ENCODE peak calls at places on chromosomes 3 and 15, in six cellular contexts. J is fibroblast of pulmonary artery; O is CD8-positive, alpha-beta T cell; A is iPS-NIHi11; I is NCI-H1694; S is epithelial cell of prostate. E is an unnamed sample.

GRCh38 chr15:40594429-40594836 is 384 bp downstream of the KNL1 start:
- DNase-seq in J (peak; percentile 43), O (no peak), A (peak; percentile 89), I (no peak), S (no peak), E (no peak)

GRCh38 chr3:141389703-141390102 is 21.4 kb downstream of the ZBTB38 start:
- DNase-seq in J (peak; percentile 63), O (no peak), A (no peak), I (no peak), S (no peak), E (no peak)

GRCh38 chr3:64019271-64019670 is 4.0 kb downstream of the PSMD6 start:
- DNase-seq in J (no peak), O (no peak), A (no peak), I (no peak), S (no peak), E (no peak)

GRCh38 chr3:184583345-184584000 is 21.9 kb downstream of the EPHB3 start:
- DNase-seq in J (no peak), O (no peak), A (no peak), I (no peak), S (no peak), E (no peak)

GRCh38 chr15:99344639-99345038 is 93.4 kb downstream of the LRRC28 start:
- DNase-seq in J (no peak), O (no peak), A (no peak), I (no peak), S (no peak), E (no peak)

GRCh38 chr15:77112819-77113569 is 42.1 kb upstream of the TSPAN3 start:
- DNase-seq in J (no peak), O (no peak), A (peak; percentile 29), I (no peak), S (no peak), E (no peak)

GRCh38 chr3:107690522-107691138 is 167.9 kb downstream of the BBX start:
- DNase-seq in J (peak; percentile 79), O (no peak), A (peak; percentile 28), I (peak; percentile 79), S (peak; percentile 3), E (no peak)

GRCh38 chr15:41997845-41998244 is 23.0 kb downstream of the PLA2G4E start:
- DNase-seq in J (no peak), O (no peak), A (no peak), I (no peak), S (no peak), E (no peak)

GRCh38 chr3:160330111-160330510 is 68.9 kb downstream of the IFT80 start:
- DNase-seq in J (no peak), O (no peak), A (no peak), I (no peak), S (no peak), E (no peak)

GRCh38 chr15:71549697-71550096 is 260.7 kb upstream of the NR2E3 start:
- DNase-seq in J (no peak), O (no peak), A (no peak), I (no peak), S (no peak), E (no peak)

GRCh38 chr3:175941352-175941751 is 1082.2 kb downstream of the NAALADL2 start:
- DNase-seq in J (peak; percentile 8), O (no peak), A (peak; percentile 20), I (no peak), S (peak; percentile 37), E (no peak)

GRCh38 chr3:30632065-30632464 is 25.7 kb downstream of the TGFBR2 start:
- DNase-seq in J (no peak), O (no peak), A (no peak), I (no peak), S (no peak), E (no peak)

GRCh38 chr15:80861776-80862175 is 82.6 kb downstream of the CEMIP start:
- DNase-seq in J (no peak), O (no peak), A (no peak), I (peak; percentile 35), S (no peak), E (no peak)

GRCh38 chr15:70512772-70513362 is 250.5 kb downstream of the UACA start:
- DNase-seq in J (peak; percentile 66), O (no peak), A (peak; percentile 87), I (no peak), S (no peak), E (peak; percentile 17)

GRCh38 chr3:131142580-131142979 is 115.9 kb downstream of the NEK11 start:
- DNase-seq in J (peak; percentile 25), O (no peak), A (no peak), I (no peak), S (no peak), E (no peak)

GRCh38 chr15:51908312-51908711 is 63.3 kb downstream of the LEO1 start:
- DNase-seq in J (peak; percentile 23), O (no peak), A (no peak), I (no peak), S (no peak), E (no peak)

GRCh38 chr3:41190509-41191284 is 8.6 kb upstream of the CTNNB1 start:
- DNase-seq in J (no peak), O (no peak), A (no peak), I (no peak), S (no peak), E (no peak)

GRCh38 chr3:110598847-110599490 is 472.6 kb upstream of the NECTIN3 start:
- DNase-seq in J (peak; percentile 15), O (no peak), A (peak; percentile 3), I (no peak), S (no peak), E (no peak)

GRCh38 chr3:61299981-61300380 is 48.7 kb upstream of the FHIT start:
- DNase-seq in J (no peak), O (no peak), A (no peak), I (no peak), S (no peak), E (no peak)

GRCh38 chr3:87309601-87310000 is 33.2 kb upstream of the POU1F1 start:
- DNase-seq in J (no peak), O (no peak), A (no peak), I (no peak), S (peak; percentile 34), E (no peak)

GRCh38 chr15:71103102-71103676 is 12.1 kb upstream of the THSD4 start:
- DNase-seq in J (peak; percentile 74), O (no peak), A (no peak), I (no peak), S (no peak), E (no peak)

GRCh38 chr3:23396746-23397145 is 193.6 kb downstream of the UBE2E2 start:
- DNase-seq in J (peak; percentile 20), O (no peak), A (no peak), I (no peak), S (no peak), E (no peak)

GRCh38 chr3:151871639-151872468 is 1.6 kb upstream of the SUCNR1 start:
- DNase-seq in J (peak; percentile 43), O (no peak), A (no peak), I (no peak), S (no peak), E (no peak)

GRCh38 chr3:133977568-133977967 is 52.2 kb downstream of the SLCO2A1 start:
- DNase-seq in J (no peak), O (no peak), A (no peak), I (no peak), S (no peak), E (no peak)

GRCh38 chr3:48268381-48268935 is 27.6 kb downstream of the ZNF589 start:
- DNase-seq in J (no peak), O (peak; percentile 76), A (no peak), I (no peak), S (peak; percentile 98), E (peak; percentile 64)

GRCh38 chr3:50478671-50479070 is 24.8 kb downstream of the CACNA2D2 start:
- DNase-seq in J (no peak), O (no peak), A (no peak), I (no peak), S (no peak), E (no peak)

GRCh38 chr3:43994594-43995077 is 247.1 kb upstream of the TOPAZ1 start:
- DNase-seq in J (no peak), O (no peak), A (no peak), I (no peak), S (no peak), E (no peak)

GRCh38 chr15:70109982-70110381 is 12.3 kb upstream of the TLE3 start:
- DNase-seq in J (no peak), O (no peak), A (no peak), I (no peak), S (no peak), E (no peak)

GRCh38 chr15:40878785-40879184 is 4.8 kb upstream of the RHOV start:
- DNase-seq in J (peak; percentile 32), O (no peak), A (no peak), I (no peak), S (no peak), E (no peak)